ENCODE peak calls at places on chromosomes 2 and 18, in eight cellular contexts. V is brain microvascular endothelial cell, U is lower lobe of right lung, Z is endodermal cell, A is fibroblast of mammary gland, L is thoracic aorta, Q is hepatocyte, T is PC-3. I is an unnamed sample.

GRCh38 chr18:13434854-13435253 is 216.3 kb downstream of the LDLRAD4 start:
- DNase-seq in V (no peak), U (no peak), Z (no peak), A (no peak), L (no peak), Q (no peak), T (no peak), I (no peak)

GRCh38 chr18:340044-340443 is 72.2 kb upstream of the THOC1 start:
- DNase-seq in V (no peak), U (no peak), Z (no peak), A (no peak), L (no peak), Q (no peak), T (no peak), I (no peak)

GRCh38 chr2:219521066-219521880 is 7.0 kb downstream of the ASIC4 start:
- DNase-seq in V (no peak), U (no peak), Z (peak), A (peak), L (no peak), Q (peak), T (peak), I (no peak)

GRCh38 chr2:98026927-98027522 is 31.3 kb upstream of the TMEM131 start:
- DNase-seq in V (no peak), U (no peak), Z (no peak), A (no peak), L (no peak), Q (no peak), T (no peak), I (no peak)

GRCh38 chr2:70118798-70119454 is 31.6 kb downstream of the PCBP1 start:
- DNase-seq in V (no peak), U (no peak), Z (peak), A (no peak), L (no peak), Q (no peak), T (no peak), I (no peak)

GRCh38 chr2:124035001-124035400 is 9.9 kb downstream of the CNTNAP5 start:
- DNase-seq in V (no peak), U (no peak), Z (no peak), A (no peak), L (no peak), Q (no peak), T (peak), I (no peak)

GRCh38 chr2:109206569-109207145 is 77.7 kb downstream of the SH3RF3 start:
- DNase-seq in V (no peak), U (no peak), Z (no peak), A (no peak), L (no peak), Q (no peak), T (no peak), I (no peak)

GRCh38 chr2:95275151-95275515 is 884 bp downstream of the PROM2 start:
- DNase-seq in V (no peak), U (peak), Z (no peak), A (no peak), L (no peak), Q (no peak), T (no peak), I (no peak)

GRCh38 chr2:237485304-237485703 is 1.7 kb upstream of the MLPH start:
- DNase-seq in V (no peak), U (no peak), Z (no peak), A (peak), L (no peak), Q (no peak), T (peak), I (no peak)

GRCh38 chr18:35936951-35937350 is 35.5 kb upstream of the RMP24 start:
- DNase-seq in V (no peak), U (no peak), Z (no peak), A (no peak), L (no peak), Q (no peak), T (no peak), I (no peak)

GRCh38 chr2:217951521-217952247 is 51.1 kb downstream of the TNS1 start:
- DNase-seq in V (no peak), U (peak), Z (no peak), A (no peak), L (no peak), Q (no peak), T (no peak), I (no peak)

GRCh38 chr18:2889761-2890192 is 43.0 kb downstream of the EMILIN2 start:
- DNase-seq in V (peak), U (no peak), Z (no peak), A (no peak), L (no peak), Q (no peak), T (no peak), I (no peak)

GRCh38 chr2:226030369-226031077 is 631.0 kb downstream of the NYAP2 start:
- DNase-seq in V (no peak), U (peak), Z (peak), A (peak), L (no peak), Q (peak), T (no peak), I (no peak)

GRCh38 chr2:24919977-24920812 is at the start of gene ADCY3:
- DNase-seq in V (no peak), U (peak), Z (peak), A (no peak), L (no peak), Q (peak), T (peak), I (no peak)

GRCh38 chr2:43810427-43810826 is 28.2 kb downstream of the ABCG5 start:
- DNase-seq in V (no peak), U (no peak), Z (no peak), A (no peak), L (no peak), Q (no peak), T (no peak), I (no peak)

GRCh38 chr2:219285894-219286425 is 6.8 kb downstream of the DNAJB2 start:
- DNase-seq in V (peak), U (no peak), Z (peak), A (peak), L (no peak), Q (no peak), T (no peak), I (no peak)

GRCh38 chr2:118437501-118437900 is 349.2 kb downstream of the INSIG2 start:
- DNase-seq in V (no peak), U (no peak), Z (no peak), A (no peak), L (no peak), Q (no peak), T (no peak), I (no peak)

GRCh38 chr2:46147626-46148368 is 149.4 kb upstream of the EPAS1 start:
- DNase-seq in V (no peak), U (no peak), Z (no peak), A (peak), L (no peak), Q (no peak), T (no peak), I (no peak)

GRCh38 chr18:77039196-77040140 is 93.1 kb downstream of the MBP start:
- DNase-seq in V (peak), U (no peak), Z (no peak), A (peak), L (no peak), Q (no peak), T (peak), I (no peak)

GRCh38 chr2:234091432-234091879 is 41.0 kb downstream of the SPP2 start:
- DNase-seq in V (no peak), U (no peak), Z (no peak), A (peak), L (no peak), Q (no peak), T (peak), I (no peak)

GRCh38 chr2:231642631-231643493 is 50.2 kb downstream of the TEX44 start:
- DNase-seq in V (peak), U (peak), Z (no peak), A (peak), L (peak), Q (peak), T (peak), I (peak)

GRCh38 chr2:112121682-112122254 is 16.4 kb upstream of the FBLN7 start:
- DNase-seq in V (peak), U (no peak), Z (peak), A (peak), L (no peak), Q (peak), T (peak), I (peak)

GRCh38 chr2:15119722-15120175 is 441.4 kb downstream of the NBAS start:
- DNase-seq in V (no peak), U (no peak), Z (peak), A (no peak), L (no peak), Q (no peak), T (no peak), I (no peak)

GRCh38 chr2:236311286-236311685 is 47.1 kb upstream of the ASB18 start:
- DNase-seq in V (no peak), U (no peak), Z (peak), A (no peak), L (no peak), Q (no peak), T (no peak), I (no peak)

GRCh38 chr2:96530474-96531357 is 5.8 kb upstream of the ARID5A start:
- DNase-seq in V (no peak), U (no peak), Z (peak), A (no peak), L (no peak), Q (no peak), T (no peak), I (no peak)

GRCh38 chr2:110904410-110905148 is 172.2 kb downstream of the ACOXL start:
- DNase-seq in V (no peak), U (no peak), Z (no peak), A (no peak), L (no peak), Q (no peak), T (no peak), I (no peak)

GRCh38 chr18:23816740-23817139 is 127.5 kb downstream of the LAMA3 start:
- DNase-seq in V (no peak), U (peak), Z (no peak), A (no peak), L (no peak), Q (no peak), T (no peak), I (no peak)

GRCh38 chr18:37435996-37436395 is 129.6 kb downstream of the CELF4 start:
- DNase-seq in V (no peak), U (no peak), Z (no peak), A (no peak), L (no peak), Q (no peak), T (no peak), I (no peak)

GRCh38 chr2:84888401-84889276 is 7.8 kb upstream of the TRABD2A start:
- DNase-seq in V (peak), U (no peak), Z (peak), A (peak), L (no peak), Q (peak), T (no peak), I (peak)

GRCh38 chr2:41966920-41967319 is 80.9 kb upstream of the PKDCC start:
- DNase-seq in V (no peak), U (peak), Z (peak), A (no peak), L (no peak), Q (no peak), T (no peak), I (no peak)

GRCh38 chr2:102765061-102765460 is 3.2 kb downstream of the TMEM182 start:
- DNase-seq in V (no peak), U (no peak), Z (no peak), A (no peak), L (no peak), Q (no peak), T (no peak), I (no peak)

DNA sequence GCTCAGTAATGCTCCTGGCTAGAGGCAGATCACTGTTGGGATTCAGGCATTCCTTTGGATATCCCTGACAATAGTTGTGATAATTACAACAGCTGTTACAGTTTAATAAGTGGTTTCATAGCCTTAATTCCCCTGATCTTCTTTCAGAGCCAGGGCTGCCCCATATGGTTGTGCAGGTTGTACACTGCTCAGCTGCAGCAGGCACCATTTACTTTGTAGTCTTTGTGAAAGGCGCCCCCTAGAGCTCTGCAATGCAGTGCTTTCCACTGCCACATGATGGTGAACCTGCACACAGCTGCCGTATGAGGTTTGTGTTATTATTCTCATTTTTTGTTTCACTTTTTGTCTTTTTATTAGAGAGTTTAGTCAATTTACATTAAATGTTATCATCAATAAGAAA is 239.1 kb downstream of the KCNS3 start:
- DNase-seq in V (peak), U (peak), Z (peak), A (peak), L (no peak), Q (peak), T (peak), I (peak)
- TF ChIP-seq CTCF in V (peak), U (peak), Z (peak), A (peak), L (peak), Q (peak), T (peak), I (peak)

DNA sequence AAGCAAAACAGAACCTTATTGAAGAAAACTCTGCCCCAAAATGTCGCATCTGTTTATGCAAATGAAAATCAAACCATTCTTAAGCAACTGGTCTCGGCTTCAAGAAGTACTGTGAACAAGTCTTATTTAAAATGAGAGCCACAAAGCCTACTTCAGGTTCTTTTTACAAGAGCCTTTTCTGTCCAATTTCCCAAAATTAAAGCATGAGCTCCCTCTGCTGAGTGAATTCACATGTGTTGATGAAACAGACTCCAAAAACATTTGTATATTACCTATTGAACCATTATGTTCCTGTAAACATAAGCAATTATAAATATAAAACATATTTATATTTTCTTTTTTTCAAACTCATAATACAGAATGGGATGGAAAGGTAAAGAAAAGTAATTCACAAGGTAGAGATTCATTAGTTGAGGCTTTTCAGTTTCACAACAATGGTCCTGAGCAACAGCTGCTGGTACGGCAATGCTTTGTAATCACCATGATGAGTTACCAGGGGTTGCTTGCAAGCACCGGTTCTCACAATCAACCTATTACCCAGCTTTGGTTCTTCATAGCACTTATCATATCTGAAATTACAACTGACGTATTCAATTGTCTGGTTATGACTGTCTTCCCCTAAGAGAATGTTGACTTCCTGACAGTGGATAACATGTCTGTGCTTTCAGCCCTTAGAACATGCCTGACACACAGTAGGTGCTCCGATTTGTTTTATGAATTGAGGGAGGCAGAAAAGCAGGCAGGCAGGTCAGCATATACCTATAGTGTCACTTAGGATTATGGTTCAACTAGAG is 108.4 kb upstream of the BZW1 start:
- DNase-seq in V (peak), U (no peak), Z (no peak), A (peak), L (no peak), Q (peak), T (peak), I (peak)
- TF ChIP-seq CTCF in V (peak), U (peak), Z (peak), A (peak), L (peak), Q (peak), T (peak), I (peak)

DNA sequence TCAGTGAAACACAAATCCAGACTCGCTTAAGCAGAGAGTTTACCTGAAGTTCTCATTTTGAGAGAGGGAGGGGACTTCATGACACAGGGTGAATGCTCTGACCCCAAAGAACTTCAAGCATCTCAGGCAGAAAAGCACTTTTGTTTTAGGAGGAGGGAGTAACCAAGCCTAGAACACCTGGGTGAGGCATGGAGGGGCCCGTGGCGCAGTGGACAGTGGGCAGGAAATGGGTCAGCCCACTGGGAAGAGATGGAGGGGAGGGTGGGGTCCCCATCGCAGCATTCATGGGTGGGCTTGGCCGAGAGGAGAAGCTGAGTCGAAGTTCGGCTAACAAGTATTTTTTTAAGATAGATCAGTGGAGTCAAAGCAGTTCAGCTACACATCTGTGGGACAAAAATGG is 67.9 kb downstream of the SH3YL1 start:
- DNase-seq in V (no peak), U (no peak), Z (no peak), A (no peak), L (no peak), Q (no peak), T (no peak), I (no peak)
- TF ChIP-seq CTCF in V (no peak), U (no peak), Z (no peak), A (no peak), L (no peak), Q (no peak), T (no peak), I (no peak)

GRCh38 chr2:64751286-64752260 is 97.9 kb upstream of the SERTAD2 start:
- DNase-seq in V (peak), U (peak), Z (no peak), A (no peak), L (peak), Q (peak), T (peak), I (peak)
- TF ChIP-seq CTCF in V (peak), U (peak), Z (peak), A (no peak), L (peak), Q (peak), T (peak), I (peak)

GRCh38 chr2:199955339-199956061 is at the start of the genes MAIP1 and TYW5:
- DNase-seq in V (peak), U (peak), Z (peak), A (peak), L (peak), Q (peak), T (peak), I (peak)
- TF ChIP-seq CTCF in V (peak), U (peak), Z (peak), A (no peak), L (peak), Q (peak), T (peak), I (peak)